ENCODE peak calls at places on chromosomes 3 and 15, in ten cellular contexts. Q, Y, U, L, J, W, D, S, B and G are unnamed samples.

GRCh38 chr3:104673981-104674380 is 692.7 kb upstream of the ALCAM start:
- DNase-seq in Q (no peak), Y (no peak), U (no peak), L (no peak), J (no peak), W (no peak), D (no peak), S (no peak), B (no peak), G (no peak)

GRCh38 chr15:68278345-68279217 is 1.0 kb downstream of the FEM1B start:
- DNase-seq in Q (no peak), Y (peak), U (no peak), L (peak), J (no peak), W (no peak), D (no peak), S (no peak), B (no peak), G (no peak)

GRCh38 chr3:116135462-116135861 is 309.8 kb downstream of the LSAMP start:
- DNase-seq in Q (no peak), Y (no peak), U (no peak), L (no peak), J (peak), W (no peak), D (no peak), S (peak), B (no peak), G (peak)

GRCh38 chr3:188801393-188801792 is 370.4 kb upstream of the TPRG1 start:
- DNase-seq in Q (no peak), Y (no peak), U (no peak), L (no peak), J (no peak), W (no peak), D (no peak), S (no peak), B (no peak), G (no peak)

GRCh38 chr3:105459566-105460290 is 93.0 kb downstream of the ALCAM start:
- DNase-seq in Q (no peak), Y (no peak), U (no peak), L (no peak), J (no peak), W (no peak), D (no peak), S (no peak), B (no peak), G (no peak)

GRCh38 chr3:31263897-31264296 is 268.8 kb upstream of the STT3B start:
- DNase-seq in Q (no peak), Y (no peak), U (no peak), L (no peak), J (no peak), W (no peak), D (no peak), S (no peak), B (no peak), G (no peak)

GRCh38 chr3:170107926-170108325 is 70.1 kb downstream of the GPR160 start:
- DNase-seq in Q (no peak), Y (no peak), U (no peak), L (no peak), J (no peak), W (no peak), D (no peak), S (no peak), B (no peak), G (no peak)

GRCh38 chr15:101049282-101049681 is 130.1 kb downstream of the LRRK1 start:
- DNase-seq in Q (no peak), Y (no peak), U (no peak), L (no peak), J (no peak), W (no peak), D (no peak), S (no peak), B (no peak), G (no peak)

GRCh38 chr3:108031893-108032292 is 58.9 kb downstream of the CD47 start:
- DNase-seq in Q (no peak), Y (no peak), U (no peak), L (no peak), J (no peak), W (no peak), D (no peak), S (no peak), B (no peak), G (no peak)

GRCh38 chr15:100248236-100248635 is 93.5 kb downstream of the ADAMTS17 start:
- DNase-seq in Q (no peak), Y (no peak), U (no peak), L (no peak), J (no peak), W (no peak), D (no peak), S (no peak), B (no peak), G (no peak)

GRCh38 chr3:195075941-195076875 is 194.8 kb downstream of the XXYLT1 start:
- DNase-seq in Q (no peak), Y (no peak), U (no peak), L (no peak), J (peak), W (no peak), D (no peak), S (peak), B (no peak), G (no peak)

GRCh38 chr3:23981955-23982354 is 36.9 kb downstream of the NR1D2 start:
- DNase-seq in Q (no peak), Y (no peak), U (no peak), L (no peak), J (no peak), W (no peak), D (no peak), S (no peak), B (no peak), G (no peak)

GRCh38 chr3:9715764-9716437 is 12.3 kb downstream of the CPNE9 start:
- DNase-seq in Q (peak), Y (no peak), U (peak), L (no peak), J (peak), W (no peak), D (no peak), S (peak), B (no peak), G (no peak)

GRCh38 chr15:27579738-27580137 is 519.4 kb downstream of the OCA2 start:
- DNase-seq in Q (no peak), Y (no peak), U (no peak), L (no peak), J (no peak), W (no peak), D (no peak), S (no peak), B (no peak), G (no peak)

GRCh38 chr15:87348746-87349145 is 907.8 kb downstream of the NTRK3 start:
- DNase-seq in Q (no peak), Y (no peak), U (no peak), L (no peak), J (no peak), W (no peak), D (no peak), S (no peak), B (no peak), G (no peak)